ENCODE peak calls at places on chromosomes 12 and 14, in ten cellular contexts. D is right lobe of liver, X is esophagus squamous epithelium, G is Peyer's patch, H is psoas muscle, T is pancreas, I is Caco-2, Q is spleen, O is PC-3, P is A549. L is an unnamed sample. For H3K4me1 and H3K9me3, the result is how much of the 10 kb centered on the place peaks cover.

GRCh38 chr12:45381351-45381750 is 165.5 kb downstream of the ANO6 start:
- DNase-seq in X (no peak), T (no peak), I (no peak), Q (no peak), G (no peak), D (no peak), H (no peak), P (no peak), O (peak), L (no peak)

GRCh38 chr14:105292810-105293711 is 7.7 kb downstream of the BRF1 start:
- DNase-seq in P (no peak), O (no peak), G (no peak), I (no peak), X (no peak), D (no peak), T (no peak), H (no peak), Q (no peak), L (no peak)

GRCh38 chr12:120994059-120994458 is 15.7 kb downstream of the HNF1A start:
- DNase-seq in D (no peak), X (no peak), Q (no peak), T (no peak), G (no peak), P (no peak), O (no peak), H (no peak), I (no peak), L (no peak)

GRCh38 chr14:30988509-30988908 is 36.9 kb upstream of the AP4S1 start:
- DNase-seq in T (no peak), X (no peak), D (no peak), O (no peak), Q (no peak), G (no peak), H (no peak), P (no peak), I (no peak), L (no peak)

GRCh38 chr12:80901661-80902060 is 36.1 kb downstream of the LIN7A start:
- DNase-seq in X (no peak), P (no peak), G (no peak), Q (no peak), O (no peak), T (no peak), D (no peak), H (no peak), I (no peak), L (no peak)

GRCh38 chr12:65827827-65828231 is 3.5 kb downstream of the HMGA2 start:
- DNase-seq in D (no peak), I (no peak), Q (no peak), X (no peak), G (no peak), H (no peak), T (no peak), O (peak), P (no peak), L (no peak)

GRCh38 chr12:21305666-21306065 is 29.1 kb downstream of the SLCO1A2 start:
- DNase-seq in P (no peak), I (no peak), D (no peak), X (no peak), G (no peak), O (no peak), H (no peak), T (no peak), Q (no peak), L (no peak)

GRCh38 chr12:101619026-101619827 is 24.5 kb downstream of the MYBPC1 start:
- DNase-seq in D (no peak), H (no peak), Q (no peak), I (no peak), G (no peak), T (no peak), P (no peak), O (no peak), X (no peak), L (no peak)

GRCh38 chr12:114921796-114922195 is 237.8 kb upstream of the TBX3 start:
- DNase-seq in G (no peak), P (no peak), Q (no peak), T (no peak), I (no peak), X (no peak), H (no peak), O (no peak), D (no peak), L (no peak)

GRCh38 chr14:74979442-74980397 is 23.0 kb upstream of the EIF2B2 start:
- DNase-seq in O (peak), G (no peak), I (no peak), T (no peak), P (no peak), X (no peak), H (peak), D (no peak), Q (no peak), L (no peak)

GRCh38 chr12:12999276-12999958 is 648 bp downstream of the HEBP1 start:
- DNase-seq in T (peak), I (no peak), P (no peak), X (no peak), Q (no peak), D (peak), H (no peak), O (peak), G (peak), L (no peak)

GRCh38 chr12:42474391-42474790 is 115.2 kb downstream of the PRICKLE1 start:
- DNase-seq in I (no peak), O (peak), D (no peak), G (no peak), X (no peak), H (no peak), T (no peak), Q (no peak), P (peak), L (no peak)

GRCh38 chr12:47852096-47852571 is 32.4 kb upstream of the HDAC7 start:
- DNase-seq in T (no peak), Q (no peak), H (no peak), X (no peak), D (no peak), P (no peak), I (no peak), O (no peak), G (no peak), L (no peak)

GRCh38 chr14:97332591-97332984 is 535.4 kb downstream of the VRK1 start:
- DNase-seq in G (no peak), T (no peak), H (no peak), I (no peak), Q (no peak), O (no peak), X (no peak), D (no peak), P (no peak), L (no peak)

GRCh38 chr12:124625867-124626675 is 58.7 kb upstream of the NCOR2 start:
- DNase-seq in X (peak), P (peak), Q (peak), O (peak), G (peak), T (peak), I (peak), D (peak), H (peak), L (peak)

GRCh38 chr12:106889950-106890626 is 65.6 kb upstream of the TMEM263 start:
- DNase-seq in T (no peak), Q (no peak), H (no peak), I (no peak), G (no peak), D (no peak), O (no peak), P (no peak), X (no peak), L (no peak)

GRCh38 chr12:95721320-95721719 is 69.2 kb downstream of the NTN4 start:
- DNase-seq in G (no peak), I (no peak), D (no peak), P (peak), X (no peak), T (no peak), Q (no peak), H (no peak), O (peak), L (no peak)

GRCh38 chr12:89529738-89530137 is 3.9 kb upstream of the POC1B start:
- DNase-seq in H (no peak), O (peak), G (no peak), Q (no peak), X (no peak), T (no peak), I (no peak), P (peak), D (no peak), L (no peak)

GRCh38 chr14:36241183-36241582 is 64.7 kb upstream of the PTCSC3 start:
- DNase-seq in X (no peak), D (no peak), G (no peak), Q (no peak), P (no peak), O (peak), H (no peak), T (no peak), I (no peak), L (no peak)

GRCh38 chr12:15050664-15051063 is 77.8 kb downstream of the PDE6H start:
- DNase-seq in O (no peak), H (no peak), X (no peak), I (no peak), G (no peak), T (no peak), D (no peak), P (no peak), Q (no peak), L (no peak)

GRCh38 chr12:112858776-112859175 is 48.0 kb upstream of the OAS1 start:
- DNase-seq in I (no peak), P (no peak), Q (no peak), T (no peak), H (no peak), O (peak), X (no peak), G (no peak), D (no peak), L (no peak)

GRCh38 chr14:35402323-35403084 is 2.0 kb downstream of the NFKBIA start:
- DNase-seq in H (no peak), X (no peak), G (peak), T (no peak), I (no peak), D (peak), P (no peak), O (no peak), Q (peak), L (no peak)

GRCh38 chr12:98058838-98059237 is 456.6 kb upstream of the TMPO start:
- DNase-seq in G (no peak), D (no peak), P (no peak), X (no peak), H (no peak), O (no peak), T (no peak), Q (no peak), I (no peak), L (no peak)

GRCh38 chr14:61458766-61459165 is 137.4 kb downstream of the PRKCH start:
- DNase-seq in H (no peak), Q (no peak), X (no peak), G (no peak), O (no peak), D (no peak), T (no peak), I (no peak), P (no peak), L (no peak)

GRCh38 chr12:96578526-96579125 is 89.2 kb downstream of the CFAP54 start:
- DNase-seq in O (peak), T (no peak), G (no peak), D (no peak), P (peak), I (no peak), H (no peak), X (no peak), Q (no peak), L (no peak)

GRCh38 chr12:43676183-43676813 is 82.3 kb downstream of the PUS7L start:
- DNase-seq in I (peak), P (peak), X (no peak), T (no peak), H (no peak), Q (no peak), O (peak), G (no peak), D (no peak), L (no peak)

GRCh38 chr14:62156052-62156451 is 393.8 kb downstream of the SNAPC1 start:
- DNase-seq in Q (no peak), O (peak), D (no peak), H (no peak), P (no peak), I (no peak), G (no peak), T (no peak), X (no peak), L (no peak)

GRCh38 chr14:56331815-56332214 is 213.6 kb downstream of the PELI2 start:
- DNase-seq in T (no peak), X (no peak), O (no peak), H (no peak), G (no peak), D (no peak), I (no peak), Q (no peak), P (no peak), L (no peak)

GRCh38 chr14:92960706-92961566 is 38.0 kb downstream of the CHGA start:
- DNase-seq in H (peak), P (peak), T (no peak), Q (peak), I (no peak), O (peak), G (no peak), D (no peak), X (no peak), L (no peak)

GRCh38 chr12:113246478-113247122 is 25.3 kb downstream of the TPCN1 start:
- DNase-seq in D (peak), X (no peak), O (peak), H (no peak), Q (peak), G (peak), T (peak), I (peak), P (no peak), L (no peak)

GRCh38 chr12:14373202-14373601 is 7.7 kb downstream of the ATF7IP start:
- DNase-seq in I (no peak), T (no peak), O (peak), D (no peak), X (no peak), H (no peak), G (no peak), Q (no peak), P (no peak), L (no peak)

GRCh38 chr12:70660620-70661219 is 23.5 kb upstream of the PTPRB start:
- DNase-seq in P (peak), D (no peak), Q (no peak), X (no peak), T (no peak), O (peak), I (no peak), G (no peak), H (no peak), L (no peak)

GRCh38 chr12:99455350-99456037 is 192.1 kb upstream of the GARIN6 start:
- DNase-seq in T (no peak), D (no peak), O (peak), G (no peak), X (no peak), H (no peak), P (peak), Q (no peak), I (peak), L (no peak)

GRCh38 chr14:22664261-22664660 is 20.1 kb upstream of the OR6J1 start:
- DNase-seq in X (no peak), D (no peak), T (no peak), H (no peak), P (peak), Q (no peak), O (no peak), I (no peak), G (no peak), L (no peak)

GRCh38 chr14:89131004-89131750 is 285.9 kb downstream of the FOXN3 start:
- DNase-seq in T (no peak), Q (no peak), H (no peak), P (no peak), X (no peak), O (no peak), D (no peak), I (no peak), G (no peak), L (no peak)

GRCh38 chr12:12807970-12808702 is 5.0 kb upstream of the DDX47 start:
- DNase-seq in H (peak), X (peak), D (peak), T (no peak), P (no peak), Q (peak), G (no peak), O (peak), I (no peak), L (no peak)

DNA sequence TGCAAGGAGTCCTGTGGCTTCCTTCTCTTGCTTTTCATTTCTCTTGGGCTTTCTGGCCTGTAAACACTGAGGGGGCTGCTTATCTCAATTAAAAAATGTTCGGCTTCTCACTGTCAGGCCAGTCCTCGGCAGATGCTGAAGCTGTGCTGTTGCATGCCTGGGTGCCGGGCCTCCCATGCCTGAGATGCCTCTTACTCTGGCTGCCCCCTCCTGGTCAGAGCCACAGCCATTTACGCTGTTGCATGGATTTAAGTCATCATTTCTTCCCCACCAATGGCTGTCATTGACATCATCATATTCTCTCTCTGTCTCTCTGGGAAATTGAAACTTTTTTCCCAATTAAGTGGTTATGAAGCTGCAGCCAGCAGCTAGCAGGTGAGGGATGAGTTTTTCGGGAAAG is 53.7 kb downstream of the FOXN4 start:
- DNase-seq in O (peak), D (no peak), Q (no peak), X (no peak), G (no peak), H (no peak), P (peak), T (no peak), I (no peak), L (no peak)
- TF ChIP-seq CTCF in O (peak), D (no peak), Q (no peak), X (no peak), G (no peak), H (no peak), P (no peak), T (no peak), I (no peak), L (no peak)

DNA sequence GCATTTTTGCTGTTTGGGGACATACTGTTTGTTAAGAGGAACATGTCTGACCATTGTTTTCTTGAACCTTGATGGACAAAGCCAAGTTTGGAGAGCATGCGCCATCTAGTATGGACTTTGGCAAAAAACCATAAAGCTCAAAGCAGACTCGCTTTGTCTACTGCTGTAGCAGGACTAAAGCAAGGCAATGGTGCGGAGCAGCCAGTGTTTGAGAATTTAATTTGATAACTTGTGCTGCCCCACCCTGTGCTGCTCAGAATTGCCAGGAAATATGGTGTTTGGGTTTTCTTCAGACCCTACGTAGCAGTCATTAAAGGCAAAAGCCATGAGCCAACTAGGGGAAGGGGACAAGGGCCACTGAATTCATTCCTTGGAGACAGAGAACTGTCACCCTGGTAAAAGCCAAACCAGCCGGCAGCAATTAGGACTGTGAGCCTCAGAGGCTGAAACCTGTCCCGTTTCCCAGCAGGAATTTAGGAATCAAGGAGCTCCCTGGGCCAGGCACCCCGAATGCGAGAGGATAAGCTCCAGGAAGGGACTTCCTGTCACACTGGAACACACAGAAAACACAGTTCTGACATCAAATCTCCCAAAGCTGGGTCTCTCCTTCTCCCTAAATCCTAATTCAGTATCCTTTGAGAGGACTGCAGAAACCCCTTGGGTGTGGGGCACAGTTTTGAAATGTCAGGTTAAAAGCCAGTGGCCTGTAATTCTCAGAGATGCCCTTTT is 1.1 kb downstream of the AVIL start:
- DNase-seq in I (no peak), D (no peak), T (no peak), G (no peak), X (no peak), H (no peak), P (no peak), Q (peak), O (no peak), L (no peak)
- H3K4me1 ChIP-seq in I (under half), D (under half), T (under half), G (under half), X (under half), H (under half), P (under half), Q (under half), O (under half), L (under half)

DNA sequence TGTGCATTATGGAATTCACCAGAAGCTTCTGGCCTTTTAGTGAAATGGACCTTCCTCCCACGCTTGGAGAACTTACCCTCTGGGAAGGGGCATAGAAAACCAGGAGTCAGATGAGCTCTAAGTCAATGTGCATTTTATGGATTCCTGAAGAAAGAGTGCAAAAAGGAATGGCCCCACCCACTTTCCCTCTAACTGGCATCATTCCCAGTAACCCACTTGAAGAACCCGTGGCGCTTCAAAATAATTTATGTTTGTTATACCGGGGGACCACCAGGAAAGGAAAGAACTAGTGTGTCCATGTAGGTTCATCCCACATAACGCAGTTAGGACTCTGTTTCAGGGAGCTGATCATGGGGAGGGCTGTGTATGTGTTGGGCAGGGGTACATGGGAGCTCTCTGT is 1153.4 kb downstream of the TMEM121 start:
- DNase-seq in H (no peak), D (no peak), G (no peak), P (no peak), T (no peak), Q (no peak), I (no peak), O (no peak), X (no peak), L (no peak)
- H3K9me3 ChIP-seq in H (under half), D (under half), G (under half), P (under half), T (under half), Q (under half), I (under half), O (under half), X (under half), L (under half)

GRCh38 chr14:95431199-95432145 is 85.0 kb downstream of the SYNE3 start:
- DNase-seq in D (no peak), T (peak), I (no peak), X (no peak), H (no peak), O (peak), G (no peak), P (peak), Q (no peak), L (no peak)
- TF ChIP-seq CTCF in D (peak), T (peak), I (peak), X (peak), H (peak), O (peak), G (peak), P (peak), Q (no peak), L (peak)

L was measured in thoracic aorta.